ENCODE peak calls at places on chromosomes 5 and 9, in seven cellular contexts. H, M, I, G, E, D and A are unnamed samples.
A peak's percentile ranks its signal among the peaks of the same experiment; 100 is the strongest.

GRCh38 chr5:38780950-38781349 is 64.9 kb upstream of the OSMR start:
- DNase-seq in G (peak; percentile 62), I (no peak), M (no peak), D (peak; percentile 53), H (no peak), E (no peak), A (no peak)

GRCh38 chr9:125650271-125650737 is 56.7 kb downstream of the MAPKAP1 start:
- DNase-seq in D (no peak), M (no peak), G (peak; percentile 36), I (no peak), H (no peak), E (no peak), A (no peak)

GRCh38 chr5:117623042-117623815 is 1048.6 kb upstream of the SEMA6A start:
- DNase-seq in G (no peak), H (no peak), I (no peak), D (no peak), E (no peak), M (no peak), A (no peak)

GRCh38 chr5:58016329-58016728 is 443.6 kb downstream of the PLK2 start:
- DNase-seq in M (no peak), D (no peak), G (no peak), E (no peak), I (no peak), H (no peak), A (no peak)

GRCh38 chr5:134450374-134450773 is 38.7 kb upstream of the CDKN2AIPNL start:
- DNase-seq in M (no peak), H (no peak), E (no peak), G (no peak), I (no peak), D (no peak), A (no peak)

GRCh38 chr5:142439208-142439607 is 114.4 kb upstream of the SPRY4 start:
- DNase-seq in I (no peak), H (no peak), D (no peak), E (no peak), G (no peak), M (no peak), A (no peak)

GRCh38 chr5:10704949-10705621 is 55.9 kb downstream of the DAP start:
- DNase-seq in E (peak; percentile 70), D (no peak), H (no peak), M (no peak), G (peak; percentile 69), I (no peak), A (no peak)

GRCh38 chr5:171711631-171712030 is 74.0 kb upstream of the SMIM23 start:
- DNase-seq in I (no peak), D (no peak), H (no peak), M (no peak), G (no peak), E (no peak), A (no peak)

GRCh38 chr5:9249231-9249630 is 296.6 kb downstream of the SEMA5A start:
- DNase-seq in M (no peak), I (no peak), E (no peak), H (no peak), G (no peak), D (no peak), A (no peak)

GRCh38 chr5:81749562-81750307 is 1.2 kb downstream of the SSBP2 start:
- DNase-seq in D (peak; percentile 31), I (peak; percentile 65), H (no peak), E (no peak), G (peak; percentile 14), M (peak; percentile 68), A (no peak)

GRCh38 chr9:134522502-134522848 is 119.1 kb upstream of the COL5A1 start:
- DNase-seq in I (no peak), E (no peak), M (no peak), G (no peak), D (peak; percentile 11), H (no peak), A (no peak)

DNA sequence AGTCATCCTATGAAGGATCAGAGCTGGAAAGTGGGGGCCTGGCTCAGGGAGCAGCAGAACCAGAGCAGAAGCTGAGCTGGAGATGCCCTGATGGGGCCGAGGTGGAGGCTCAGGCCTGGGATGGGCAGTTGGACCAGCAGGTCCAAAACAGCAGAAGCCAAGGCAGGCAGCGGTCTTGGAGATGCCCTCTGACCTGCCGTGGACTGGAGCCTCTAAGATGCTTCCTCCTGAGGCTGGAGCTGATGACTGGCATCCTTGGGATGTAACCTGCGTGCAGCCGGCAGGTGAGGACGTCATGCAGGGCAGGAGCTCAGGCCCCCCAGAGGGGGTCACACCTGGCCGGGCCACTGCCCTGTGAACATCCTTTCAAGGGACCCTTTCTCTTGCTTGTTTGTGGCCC is 161.9 kb downstream of the RGS3 start:
- DNase-seq in G (no peak), D (no peak), I (no peak), M (no peak), H (no peak), E (no peak), A (no peak)
- H3K4me1 ChIP-seq in G (peaks cover 34% of the 10 kb centered on the region), D (peaks cover 14% of the 10 kb centered on the region), I (peaks cover 26% of the 10 kb centered on the region), M (peaks cover 27% of the 10 kb centered on the region), H (peaks cover 53% of the 10 kb centered on the region), E (peaks cover 30% of the 10 kb centered on the region), A (peaks cover 17% of the 10 kb centered on the region)

DNA sequence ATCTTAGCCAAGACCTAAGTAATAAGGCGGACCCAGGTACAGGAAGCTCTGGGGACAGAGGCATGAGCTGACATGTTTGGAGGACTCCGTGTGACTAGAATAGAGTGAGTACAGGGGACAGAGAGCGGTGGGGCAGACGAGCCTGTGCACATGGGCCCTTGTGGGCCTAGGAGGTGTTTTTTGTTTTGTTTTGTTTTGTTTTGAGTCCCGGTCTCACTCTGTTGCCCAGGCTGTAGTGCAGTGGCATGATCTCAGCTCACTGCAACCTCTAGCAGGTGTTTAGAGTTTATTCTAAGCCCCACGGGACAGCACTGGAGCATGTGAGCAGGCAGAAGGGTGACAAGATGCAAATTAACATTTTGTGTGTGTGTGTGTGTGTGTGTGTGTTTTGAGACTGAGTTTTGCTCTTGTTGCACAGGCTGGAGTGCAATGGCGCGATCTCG is 3.1 kb upstream of the EEIG1 start:
- DNase-seq in G (no peak), E (no peak), D (no peak), M (no peak), I (no peak), H (no peak), A (no peak)
- TF ChIP-seq POLR2AphosphoS5 in G (no peak), E (no peak), D (no peak), M (no peak), I (no peak), H (no peak), A (no peak)

GRCh38 chr5:119290607-119291006 is 65.2 kb upstream of the TNFAIP8 start:
- DNase-seq in M (no peak), H (no peak), I (no peak), D (no peak), E (no peak), G (no peak), A (no peak)
- H3K4me1 ChIP-seq in M (peaks cover 10% of the 10 kb centered on the region), H (peaks cover 6% of the 10 kb centered on the region), I (peaks cover 21% of the 10 kb centered on the region), D (peaks cover 43% of the 10 kb centered on the region), E (no peaks in the 10 kb centered on the region), G (peaks cover 8% of the 10 kb centered on the region), A (peaks cover 32% of the 10 kb centered on the region)

GRCh38 chr5:67992919-67993318 is 222.6 kb upstream of the PIK3R1 start:
- DNase-seq in G (peak; percentile 42), I (no peak), D (no peak), M (no peak), H (no peak), E (no peak), A (no peak)
- TF ChIP-seq POLR2AphosphoS5 in G (no peak), I (no peak), D (no peak), M (no peak), H (no peak), E (no peak), A (no peak)

DNA sequence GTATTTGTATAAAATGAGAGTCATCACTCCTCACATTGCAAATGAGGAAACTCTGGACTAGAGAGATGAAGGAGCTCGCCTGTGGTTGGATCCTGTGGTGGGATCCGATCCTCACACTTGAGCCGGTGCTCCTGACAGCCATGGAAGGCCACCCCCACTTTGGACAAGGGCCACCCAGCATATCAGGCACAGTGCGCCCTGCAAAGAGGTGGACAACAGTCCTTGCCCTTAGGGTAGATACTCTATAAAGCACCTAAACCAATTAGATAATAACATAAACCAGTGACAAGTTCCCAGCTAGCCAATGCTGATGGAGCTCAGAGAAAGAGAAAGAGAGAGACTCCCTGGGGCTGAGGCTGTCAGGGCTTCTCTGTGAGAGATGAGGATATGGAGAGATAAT is 185.2 kb downstream of the SLIT3 start:
- DNase-seq in I (no peak), M (peak; percentile 60), D (no peak), G (no peak), H (no peak), E (no peak), A (no peak)
- H3K4me1 ChIP-seq in I (peaks cover 4% of the 10 kb centered on the region), M (no peaks in the 10 kb centered on the region), D (no peaks in the 10 kb centered on the region), G (no peaks in the 10 kb centered on the region), H (no peaks in the 10 kb centered on the region), E (no peaks in the 10 kb centered on the region), A (peaks cover 11% of the 10 kb centered on the region)

GRCh38 chr9:80157561-80157983 is 585.8 kb downstream of the TLE4 start:
- DNase-seq in M (no peak), E (no peak), D (no peak), I (no peak), H (no peak), G (peak; percentile 89), A (no peak)
- TF ChIP-seq POLR2AphosphoS5 in M (no peak), E (no peak), D (no peak), I (no peak), H (no peak), G (no peak), A (no peak)

DNA sequence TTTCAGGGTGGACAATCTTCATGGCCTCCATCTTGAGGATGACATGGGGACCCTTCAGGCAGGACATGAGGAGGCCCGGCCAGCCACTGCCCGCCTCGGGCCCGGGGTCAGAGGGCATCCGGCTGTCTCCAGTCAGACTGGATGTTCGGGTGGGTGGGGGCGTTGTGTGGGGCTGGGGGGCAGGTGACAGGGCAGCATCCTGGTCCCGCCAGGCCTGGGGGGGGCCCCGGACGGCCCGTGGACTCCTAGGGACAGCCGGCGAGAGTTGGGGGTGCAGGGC is 1.0 kb downstream of the RNF208 start:
- DNase-seq in D (no peak), I (no peak), E (no peak), H (no peak), M (no peak), G (no peak), A (no peak)
- H3K4me1 ChIP-seq in D (peaks cover 45% of the 10 kb centered on the region), I (peaks cover 3% of the 10 kb centered on the region), E (peaks cover 47% of the 10 kb centered on the region), H (peaks cover 57% of the 10 kb centered on the region), M (peaks cover 5% of the 10 kb centered on the region), G (peaks cover 18% of the 10 kb centered on the region), A (peaks cover 43% of the 10 kb centered on the region)

GRCh38 chr5:159786901-159787691 is 129.2 kb upstream of the ADRA1B start:
- DNase-seq in H (no peak), I (no peak), G (no peak), D (no peak), E (no peak), M (peak; percentile 45), A (peak; percentile 88)
- TF ChIP-seq POLR2AphosphoS5 in H (no peak), I (no peak), G (no peak), D (peak; percentile 26), E (no peak), M (peak; percentile 43), A (no peak)